ENCODE peak calls at places on chromosome 13, in ten cellular contexts. G is brain microvascular endothelial cell; J is neuronal stem cell; W is lower lobe of right lung; X is CD8-positive, alpha-beta memory T cell; I is effector memory CD4-positive, alpha-beta T cell; Y is NB4; P is uterus; D is AG10803; T is left ventricle myocardium inferior. F is an unnamed sample.
A peak's percentile ranks its signal among the peaks of the same experiment; 100 is the strongest.

GRCh38 chr13:113022391-113023216 is 53.6 kb downstream of the MCF2L start:
- DNase-seq in X (no peak), Y (no peak), D (no peak), T (no peak), W (no peak), G (no peak), P (no peak), I (no peak), J (peak; percentile 95), F (no peak)

GRCh38 chr13:31276386-31276785 is 76.6 kb downstream of the B3GLCT start:
- DNase-seq in W (no peak), I (no peak), P (no peak), Y (no peak), T (no peak), G (peak; percentile 65), X (no peak), D (no peak), J (no peak), F (no peak)

GRCh38 chr13:38264363-38265134 is 85.1 kb upstream of the UFM1 start:
- DNase-seq in W (no peak), G (no peak), Y (no peak), T (no peak), X (peak; percentile 0), D (no peak), J (no peak), I (no peak), P (no peak), F (no peak)

GRCh38 chr13:73967397-73968165 is 166.6 kb downstream of the KLF12 start:
- DNase-seq in D (no peak), J (no peak), W (no peak), Y (no peak), T (no peak), X (no peak), I (no peak), G (no peak), P (no peak), F (no peak)

GRCh38 chr13:108902557-108903155 is 273.2 kb downstream of the MYO16 start:
- DNase-seq in P (no peak), X (no peak), G (no peak), J (no peak), T (no peak), I (no peak), D (no peak), Y (no peak), W (no peak), F (no peak)

GRCh38 chr13:114286808-114287207 is 5.4 kb downstream of the UPF3A start:
- DNase-seq in W (no peak), G (peak; percentile 92), Y (no peak), D (peak; percentile 47), I (no peak), T (no peak), J (no peak), X (no peak), P (no peak), F (no peak)

GRCh38 chr13:114258589-114258988 is 22.8 kb upstream of the UPF3A start:
- DNase-seq in J (no peak), I (no peak), Y (no peak), G (no peak), W (no peak), P (no peak), T (no peak), D (no peak), X (no peak), F (no peak)

GRCh38 chr13:20553309-20553708 is 13.6 kb upstream of the IFT88 start:
- DNase-seq in P (no peak), J (no peak), Y (no peak), X (no peak), W (no peak), I (no peak), D (peak; percentile 9), T (no peak), G (no peak), F (no peak)

GRCh38 chr13:57846600-57847173 is 215.1 kb downstream of the PCDH17 start:
- DNase-seq in W (no peak), J (no peak), T (no peak), P (no peak), G (no peak), Y (peak; percentile 8), X (no peak), D (no peak), I (no peak), F (no peak)

GRCh38 chr13:68261105-68261504 is 1031.0 kb upstream of the PCDH9 start:
- DNase-seq in Y (peak; percentile 35), J (no peak), G (no peak), P (no peak), D (no peak), T (no peak), I (no peak), X (no peak), W (no peak), F (peak; percentile 19)

GRCh38 chr13:92224052-92224821 is 825.8 kb downstream of the GPC5 start:
- DNase-seq in G (peak; percentile 92), I (no peak), P (no peak), J (no peak), X (no peak), Y (peak; percentile 92), D (peak; percentile 58), T (no peak), W (no peak), F (no peak)

GRCh38 chr13:28819046-28819747 is 942 bp upstream of the MTUS2 start:
- DNase-seq in J (peak; percentile 31), X (no peak), T (no peak), I (no peak), W (no peak), Y (peak; percentile 39), P (peak; percentile 19), G (no peak), D (peak; percentile 24), F (no peak)

GRCh38 chr13:95155504-95155903 is 145.7 kb downstream of the ABCC4 start:
- DNase-seq in Y (no peak), J (no peak), X (no peak), P (no peak), D (no peak), I (no peak), T (no peak), G (no peak), W (no peak), F (no peak)

GRCh38 chr13:45847554-45848224 is 3.9 kb downstream of the SIAH3 start:
- DNase-seq in G (peak; percentile 43), D (no peak), W (no peak), J (no peak), I (peak; percentile 17), P (no peak), Y (peak; percentile 83), X (no peak), T (peak; percentile 29), F (peak; percentile 82)

GRCh38 chr13:45850020-45850613 is 1.4 kb downstream of the SIAH3 start:
- DNase-seq in D (no peak), X (no peak), W (no peak), G (no peak), J (no peak), T (no peak), Y (no peak), I (no peak), P (no peak), F (no peak)

GRCh38 chr13:45849408-45849807 is 2.1 kb downstream of the SIAH3 start:
- DNase-seq in W (no peak), P (no peak), J (no peak), X (no peak), T (no peak), Y (peak; percentile 39), I (no peak), D (no peak), G (no peak), F (no peak)

GRCh38 chr13:45851171-45851889 is at the start of gene SIAH3:
- DNase-seq in Y (no peak), D (no peak), X (no peak), P (no peak), G (peak; percentile 51), J (no peak), I (no peak), T (no peak), W (no peak), F (no peak)

GRCh38 chr13:45846681-45847080 is 4.9 kb downstream of the SIAH3 start:
- DNase-seq in Y (no peak), D (no peak), I (no peak), G (no peak), W (no peak), X (no peak), J (no peak), P (no peak), T (no peak), F (no peak)
- H3K4me3 ChIP-seq in Y (no peak overlapping the region), D (no peak overlapping the region), I (no peak overlapping the region), G (no peak overlapping the region), W (no peak overlapping the region), X (no peak overlapping the region), J (no peak overlapping the region), P (no peak overlapping the region), T (no peak overlapping the region), F (no peak overlapping the region)

GRCh38 chr13:41973247-41973741 is 12.4 kb upstream of the VWA8 start:
- DNase-seq in G (no peak), I (no peak), Y (no peak), W (no peak), X (no peak), J (no peak), T (no peak), D (peak; percentile 19), P (no peak), F (no peak)
- H3K4me3 ChIP-seq in G (no peak overlapping the region), I (no peak overlapping the region), Y (no peak overlapping the region), W (no peak overlapping the region), X (no peak overlapping the region), J (no peak overlapping the region), T (no peak overlapping the region), D (no peak overlapping the region), P (no peak overlapping the region), F (no peak overlapping the region)

GRCh38 chr13:39957868-39958676 is 302.6 kb downstream of the COG6 start:
- DNase-seq in T (no peak), X (no peak), G (no peak), D (no peak), P (no peak), J (no peak), W (no peak), Y (no peak), I (no peak), F (no peak)

GRCh38 chr13:39954476-39954875 is 299.0 kb downstream of the COG6 start:
- DNase-seq in X (no peak), J (no peak), Y (no peak), T (no peak), G (no peak), I (no peak), P (no peak), D (no peak), W (no peak), F (no peak)

GRCh38 chr13:39952244-39953233 is 297.1 kb downstream of the COG6 start:
- DNase-seq in G (peak; percentile 64), T (no peak), D (peak; percentile 43), I (no peak), Y (no peak), W (no peak), J (no peak), P (peak; percentile 42), X (no peak), F (no peak)

GRCh38 chr13:39956036-39956435 is 300.6 kb downstream of the COG6 start:
- DNase-seq in T (no peak), G (no peak), D (no peak), P (no peak), W (no peak), X (no peak), I (no peak), Y (no peak), J (no peak), F (no peak)

GRCh38 chr13:39955560-39955959 is 300.1 kb downstream of the COG6 start:
- DNase-seq in D (no peak), J (no peak), P (no peak), G (no peak), W (no peak), T (no peak), I (no peak), X (no peak), Y (no peak), F (no peak)
- H3K4me3 ChIP-seq in D (no peak overlapping the region), J (no peak overlapping the region), P (no peak overlapping the region), G (no peak overlapping the region), W (no peak overlapping the region), T (no peak overlapping the region), I (no peak overlapping the region), X (no peak overlapping the region), Y (no peak overlapping the region), F (no peak overlapping the region)

GRCh38 chr13:26557051-26557392 is 461 bp upstream of the WASF3 start:
- DNase-seq in T (no peak), J (no peak), D (no peak), P (no peak), W (no peak), I (no peak), G (no peak), X (no peak), Y (no peak), F (no peak)
- H3K4me3 ChIP-seq in T (peak overlapping the region; percentile 90), J (peak overlapping the region; percentile 46), D (peak overlapping the region; percentile 62), P (no peak overlapping the region), W (peak overlapping the region; percentile 63), I (no peak overlapping the region), G (peak overlapping the region; percentile 61), X (no peak overlapping the region), Y (no peak overlapping the region), F (peak overlapping the region; percentile 51)

F was measured in Jurkat, Clone E6-1.